ENCODE peak calls at places on chromosome 2, in five cellular contexts. P, D, G, X and A are unnamed samples.

GRCh38 chr2:139177041-139177440 is 396.9 kb upstream of the NXPH2 start:
- DNase-seq in X (peak), G (no peak), P (no peak), D (no peak), A (no peak)

GRCh38 chr2:201908901-201909300 is 102.6 kb downstream of the CDK15 start:
- DNase-seq in G (no peak), D (no peak), X (peak), P (no peak), A (peak)

GRCh38 chr2:136051001-136051724 is 65.7 kb upstream of the DARS1 start:
- DNase-seq in G (no peak), X (no peak), P (no peak), D (no peak), A (no peak)

GRCh38 chr2:213237787-213238186 is 46.5 kb upstream of the SPAG16 start:
- DNase-seq in X (no peak), D (no peak), G (no peak), P (no peak), A (no peak)

GRCh38 chr2:3666613-3666975 is 8.6 kb downstream of the ALLC start:
- DNase-seq in G (no peak), P (no peak), X (no peak), D (no peak), A (no peak)

GRCh38 chr2:120381661-120382060 is 35.7 kb downstream of the INHBB start:
- DNase-seq in G (no peak), X (no peak), D (no peak), P (no peak), A (no peak)

GRCh38 chr2:218745160-218745558 is 34.5 kb downstream of the TTLL4 start:
- DNase-seq in X (peak), P (no peak), D (no peak), G (no peak), A (peak)

GRCh38 chr2:219221956-219222518 is 3.3 kb upstream of the ABCB6 start:
- DNase-seq in P (no peak), G (no peak), X (peak), D (no peak), A (no peak)